ENCODE peak calls at places on chromosomes 1 and 21, in six cellular contexts. D, R, X, T, F and L are unnamed samples.
A peak's percentile ranks its signal among the peaks of the same experiment; 100 is the strongest.

GRCh38 chr1:198499588-198499987 is 40.9 kb downstream of the ATP6V1G3 start:
- DNase-seq in F (no peak), X (no peak), R (no peak), D (peak; percentile 43), T (no peak), L (no peak)

GRCh38 chr1:177181280-177181630 is 10.5 kb downstream of the BRINP2 start:
- DNase-seq in R (no peak), F (no peak), D (no peak), X (peak; percentile 67), T (no peak), L (peak; percentile 52)

GRCh38 chr1:125085720-125086591 is 3901.2 kb downstream of the SRGAP2C start:
- DNase-seq in R (no peak), T (no peak), D (no peak), X (no peak), F (no peak), L (no peak)

GRCh38 chr21:45089964-45090363 is 15.6 kb downstream of the ADARB1 start:
- DNase-seq in F (no peak), R (no peak), T (no peak), X (no peak), D (no peak), L (no peak)

GRCh38 chr1:38297246-38297645 is 250.7 kb upstream of the POU3F1 start:
- DNase-seq in F (no peak), D (no peak), R (no peak), X (no peak), T (no peak), L (no peak)

GRCh38 chr1:29259802-29260441 is 23.6 kb downstream of the PTPRU start:
- DNase-seq in D (no peak), R (no peak), T (peak; percentile 62), X (peak; percentile 89), F (no peak), L (peak; percentile 80)

GRCh38 chr21:35909456-35910178 is 150.7 kb downstream of the SETD4 start:
- DNase-seq in R (no peak), D (peak; percentile 21), F (no peak), T (no peak), X (no peak), L (no peak)

GRCh38 chr1:197725044-197725443 is 50.2 kb downstream of the DENND1B start:
- DNase-seq in F (no peak), X (no peak), T (peak; percentile 43), R (peak; percentile 24), D (peak; percentile 31), L (no peak)

GRCh38 chr1:29538586-29538985 is 302.3 kb downstream of the PTPRU start:
- DNase-seq in D (no peak), F (no peak), X (no peak), T (no peak), R (no peak), L (no peak)

GRCh38 chr1:113540328-113540727 is 150.0 kb downstream of the MAGI3 start:
- DNase-seq in X (no peak), T (no peak), F (no peak), R (no peak), D (no peak), L (no peak)

GRCh38 chr1:178961868-178962267 is 63.8 kb upstream of the FAM20B start:
- DNase-seq in F (no peak), X (no peak), R (no peak), T (no peak), D (no peak), L (no peak)

GRCh38 chr1:200925821-200926220 is 31.1 kb downstream of the INAVA start:
- DNase-seq in X (no peak), D (peak; percentile 23), R (no peak), F (no peak), T (peak; percentile 20), L (no peak)

GRCh38 chr1:7228252-7228961 is 443.2 kb downstream of the CAMTA1 start:
- DNase-seq in R (no peak), T (no peak), X (no peak), F (no peak), D (no peak), L (no peak)

GRCh38 chr1:1304331-1305299 is 3.1 kb downstream of the ACAP3 start:
- DNase-seq in T (peak; percentile 92), D (peak; percentile 84), X (peak; percentile 83), F (peak; percentile 55), R (no peak), L (peak; percentile 85)

GRCh38 chr1:68308034-68308433 is 75.7 kb upstream of the WLS start:
- DNase-seq in R (no peak), D (no peak), T (no peak), X (no peak), F (no peak), L (no peak)

GRCh38 chr1:221772107-221772506 is 30.2 kb upstream of the DUSP10 start:
- DNase-seq in F (no peak), X (no peak), D (peak; percentile 48), T (peak; percentile 55), R (no peak), L (no peak)

GRCh38 chr1:23422313-23422877 is 2.2 kb downstream of the TCEA3 start:
- DNase-seq in D (peak; percentile 82), F (no peak), T (peak; percentile 90), R (no peak), X (no peak), L (no peak)

GRCh38 chr1:18836654-18837053 is 22.8 kb downstream of the TAS1R2 start:
- DNase-seq in D (no peak), R (no peak), F (no peak), X (no peak), T (no peak), L (no peak)

GRCh38 chr1:224898937-224899336 is 30.5 kb upstream of the DNAH14 start:
- DNase-seq in X (no peak), F (no peak), R (no peak), D (no peak), T (no peak), L (no peak)

GRCh38 chr1:116847175-116847574 is 62.5 kb upstream of the PTGFRN start:
- DNase-seq in X (no peak), T (no peak), D (no peak), F (no peak), R (no peak), L (no peak)

GRCh38 chr1:31605908-31606427 is 11.5 kb upstream of the HCRTR1 start:
- DNase-seq in D (peak; percentile 88), R (no peak), F (no peak), T (no peak), X (no peak), L (no peak)

GRCh38 chr1:205913451-205914204 is 29.6 kb downstream of the SLC26A9 start:
- DNase-seq in F (no peak), T (no peak), D (no peak), R (no peak), X (no peak), L (no peak)

GRCh38 chr1:89356658-89357400 is 7.0 kb upstream of the GBP6 start:
- DNase-seq in T (peak; percentile 4), R (no peak), F (no peak), D (peak; percentile 38), X (no peak), L (no peak)

DNA sequence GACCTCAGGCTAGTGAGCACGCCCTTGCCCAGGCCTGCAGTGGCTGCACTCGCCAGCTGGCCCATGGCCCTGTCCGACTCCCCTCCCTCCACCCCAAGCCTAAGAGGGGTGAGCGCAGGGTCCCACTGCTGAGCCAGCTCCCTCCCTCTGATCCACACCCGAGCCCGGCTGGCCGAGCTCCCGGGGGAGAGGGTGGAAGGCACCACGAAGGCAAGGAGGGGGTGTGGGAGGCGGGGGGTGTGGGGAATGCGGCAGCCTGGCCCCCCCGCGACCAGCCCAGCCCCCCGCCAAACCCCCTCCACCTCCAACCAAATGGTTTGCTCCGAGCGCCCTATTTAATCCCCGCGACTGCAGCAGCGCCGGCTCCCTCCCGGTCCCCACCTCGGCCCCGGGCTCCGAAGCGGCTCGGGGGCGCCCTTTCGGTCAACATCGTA is at the start of gene CADM3:
- DNase-seq in X (peak; percentile 80), D (no peak), F (no peak), R (peak; percentile 61), T (no peak), L (peak; percentile 59)
- H3K4me2 ChIP-seq in X (peak within 1 kb of the TSS; percentile 100), D (no peak within 1 kb of the TSS), F (peak within 1 kb of the TSS; percentile 67), R (peak within 1 kb of the TSS; percentile 95), T (no peak within 1 kb of the TSS), L (peak within 1 kb of the TSS; percentile 95)

GRCh38 chr1:219537182-219537581 is 75.7 kb downstream of the ZC3H11B start:
- DNase-seq in T (peak; percentile 70), F (no peak), X (no peak), R (no peak), D (no peak), L (no peak)
- H3K18ac ChIP-seq in T (no peak overlapping the region), F (no peak overlapping the region), X (no peak overlapping the region), R (no peak overlapping the region), D (no peak overlapping the region), L (no peak overlapping the region)

GRCh38 chr1:244224487-244225430 is 173.7 kb downstream of the ZBTB18 start:
- DNase-seq in X (no peak), D (no peak), F (no peak), R (no peak), T (no peak), L (no peak)

GRCh38 chr1:244219802-244220201 is 168.7 kb downstream of the ZBTB18 start:
- DNase-seq in D (no peak), R (no peak), X (no peak), F (no peak), T (no peak), L (no peak)

GRCh38 chr1:244220410-244220809 is 169.3 kb downstream of the ZBTB18 start:
- DNase-seq in F (no peak), D (no peak), R (no peak), X (no peak), T (no peak), L (no peak)

GRCh38 chr1:244219149-244219548 is 168.1 kb downstream of the ZBTB18 start:
- DNase-seq in F (no peak), D (no peak), T (no peak), X (no peak), R (no peak), L (no peak)

DNA sequence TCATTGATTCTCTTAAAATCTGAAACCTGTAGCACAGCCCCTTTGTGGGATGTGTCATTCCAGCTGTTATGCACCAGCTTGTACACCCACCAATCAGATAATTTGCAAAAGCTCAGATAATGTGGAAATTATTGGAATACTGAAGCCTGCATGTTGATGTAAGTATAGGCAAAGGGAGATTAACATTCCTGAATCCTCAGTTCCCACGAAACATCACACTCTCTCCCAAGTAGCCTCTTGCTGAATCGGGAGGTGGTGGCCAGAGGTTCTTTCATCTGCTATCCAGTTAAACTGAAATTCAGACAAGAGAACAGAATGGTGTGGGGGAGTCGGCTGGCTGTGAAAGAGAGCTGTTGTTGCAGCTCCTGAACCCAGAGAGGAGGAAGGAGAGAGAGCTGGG is 170.9 kb downstream of the ZBTB18 start:
- DNase-seq in X (no peak), R (no peak), D (peak; percentile 46), F (no peak), T (no peak), L (no peak)
- H2AFZ ChIP-seq in X (peak overlapping the region; percentile 4), R (peak overlapping the region; percentile 77), D (no peak overlapping the region), F (no peak overlapping the region), T (no peak overlapping the region), L (no peak overlapping the region)

GRCh38 chr21:40388046-40388445 is 458.9 kb downstream of the DSCAM start:
- DNase-seq in F (no peak), R (no peak), D (no peak), X (no peak), T (no peak), L (no peak)

GRCh38 chr21:40386981-40387380 is 460.0 kb downstream of the DSCAM start:
- DNase-seq in R (no peak), F (no peak), X (no peak), D (no peak), T (no peak), L (no peak)

GRCh38 chr21:40385883-40386282 is 461.1 kb downstream of the DSCAM start:
- DNase-seq in F (no peak), T (no peak), D (no peak), R (no peak), X (no peak), L (no peak)

GRCh38 chr21:40383951-40384350 is 463.0 kb downstream of the DSCAM start:
- DNase-seq in X (no peak), R (no peak), T (no peak), F (peak; percentile 38), D (no peak), L (no peak)

GRCh38 chr21:40386301-40386911 is 460.6 kb downstream of the DSCAM start:
- DNase-seq in D (no peak), R (peak; percentile 37), F (peak; percentile 44), X (peak; percentile 76), T (no peak), L (peak; percentile 74)
- H3K4me2 ChIP-seq in D (no peak overlapping the region), R (no peak overlapping the region), F (no peak overlapping the region), X (peak overlapping the region; percentile 24), T (no peak overlapping the region), L (no peak overlapping the region)